ENCODE peak calls at places on chromosomes 12 and 14, in seven cellular contexts. One of them, this sample, is unnamed.

GRCh38 chr14:76323331-76324050 is 52.4 kb upstream of the ESRRB start:
- DNase-seq in SK-N-SH: no peak
- DNase-seq in neural progenitor cell: no peak
- DNase-seq in GM23338: no peak
- DNase-seq in endothelial cell of umbilical vein: no peak
- DNase-seq in HCT116: no peak
- DNase-seq in neuronal stem cell: no peak
- DNase-seq in this sample: no peak

GRCh38 chr12:98332626-98333025 is 182.8 kb upstream of the TMPO start:
- DNase-seq in SK-N-SH: no peak
- DNase-seq in neural progenitor cell: no peak
- DNase-seq in GM23338: no peak
- DNase-seq in endothelial cell of umbilical vein: no peak
- DNase-seq in HCT116: no peak
- DNase-seq in neuronal stem cell: no peak
- DNase-seq in this sample: no peak

GRCh38 chr14:81137316-81137715 is 83.4 kb downstream of the GTF2A1 start:
- DNase-seq in SK-N-SH: peak
- DNase-seq in neural progenitor cell: no peak
- DNase-seq in GM23338: no peak
- DNase-seq in endothelial cell of umbilical vein: no peak
- DNase-seq in HCT116: no peak
- DNase-seq in neuronal stem cell: no peak
- DNase-seq in this sample: peak

GRCh38 chr12:110135012-110135411 is 10.9 kb downstream of the IFT81 start:
- DNase-seq in SK-N-SH: no peak
- DNase-seq in neural progenitor cell: no peak
- DNase-seq in GM23338: no peak
- DNase-seq in endothelial cell of umbilical vein: no peak
- DNase-seq in HCT116: no peak
- DNase-seq in neuronal stem cell: no peak
- DNase-seq in this sample: peak

GRCh38 chr12:5984873-5985272 is 39.8 kb upstream of the ANO2 start:
- DNase-seq in SK-N-SH: no peak
- DNase-seq in neural progenitor cell: no peak
- DNase-seq in GM23338: no peak
- DNase-seq in endothelial cell of umbilical vein: no peak
- DNase-seq in HCT116: no peak
- DNase-seq in neuronal stem cell: no peak
- DNase-seq in this sample: no peak

GRCh38 chr12:113933201-113933786 is 32.8 kb downstream of the RBM19 start:
- DNase-seq in SK-N-SH: no peak
- DNase-seq in neural progenitor cell: peak
- DNase-seq in GM23338: peak
- DNase-seq in endothelial cell of umbilical vein: no peak
- DNase-seq in HCT116: no peak
- DNase-seq in neuronal stem cell: peak
- DNase-seq in this sample: no peak

GRCh38 chr14:26427059-26427458 is 170.8 kb downstream of the NOVA1 start:
- DNase-seq in SK-N-SH: no peak
- DNase-seq in neural progenitor cell: no peak
- DNase-seq in GM23338: no peak
- DNase-seq in endothelial cell of umbilical vein: peak
- DNase-seq in HCT116: no peak
- DNase-seq in neuronal stem cell: no peak
- DNase-seq in this sample: no peak

GRCh38 chr14:37493606-37494005 is 101.4 kb downstream of the FOXA1 start:
- DNase-seq in SK-N-SH: no peak
- DNase-seq in neural progenitor cell: no peak
- DNase-seq in GM23338: no peak
- DNase-seq in endothelial cell of umbilical vein: no peak
- DNase-seq in HCT116: no peak
- DNase-seq in neuronal stem cell: no peak
- DNase-seq in this sample: no peak

GRCh38 chr12:110862331-110862730 is 15.5 kb downstream of the CCDC63 start:
- DNase-seq in SK-N-SH: no peak
- DNase-seq in neural progenitor cell: peak
- DNase-seq in GM23338: peak
- DNase-seq in endothelial cell of umbilical vein: no peak
- DNase-seq in HCT116: no peak
- DNase-seq in neuronal stem cell: peak
- DNase-seq in this sample: no peak

GRCh38 chr12:68998036-68998435 is 65.1 kb upstream of the CPM start:
- DNase-seq in SK-N-SH: no peak
- DNase-seq in neural progenitor cell: no peak
- DNase-seq in GM23338: no peak
- DNase-seq in endothelial cell of umbilical vein: no peak
- DNase-seq in HCT116: no peak
- DNase-seq in neuronal stem cell: no peak
- DNase-seq in this sample: no peak

GRCh38 chr14:77248666-77249065 is 22.3 kb downstream of the NGB start:
- DNase-seq in SK-N-SH: no peak
- DNase-seq in neural progenitor cell: no peak
- DNase-seq in GM23338: no peak
- DNase-seq in endothelial cell of umbilical vein: no peak
- DNase-seq in HCT116: no peak
- DNase-seq in neuronal stem cell: no peak
- DNase-seq in this sample: peak

DNA sequence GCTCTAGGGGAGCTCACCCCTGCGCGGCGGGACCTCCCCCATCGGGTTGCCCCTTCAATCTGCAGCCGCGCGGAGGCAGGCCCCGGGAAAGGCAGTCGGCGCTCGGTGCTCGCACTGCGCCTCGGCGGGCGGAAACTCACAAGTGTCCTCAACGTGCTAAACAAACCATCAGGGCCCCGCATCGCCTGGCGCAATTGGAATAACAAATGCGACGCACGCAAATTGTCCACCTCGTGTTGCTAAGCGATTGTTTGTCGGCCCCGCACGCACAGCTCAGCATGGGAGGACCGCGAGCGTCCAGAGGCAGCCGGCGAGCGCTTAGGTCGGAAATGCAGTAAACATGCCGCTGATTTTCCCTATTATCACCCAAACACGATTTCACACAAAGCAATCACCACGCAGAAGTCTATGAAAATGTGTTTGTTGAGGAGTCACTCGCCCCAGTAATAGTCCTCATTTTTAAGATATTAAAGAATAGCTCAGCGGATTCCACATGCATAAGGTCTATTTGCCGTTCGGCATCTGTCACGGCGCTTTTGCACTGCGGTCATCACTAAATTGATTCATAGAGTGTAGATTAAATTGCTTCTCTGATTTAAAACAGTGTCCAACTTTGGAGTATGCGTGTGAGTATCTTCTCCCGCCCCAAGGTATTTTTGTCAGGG is 3.2 kb upstream of the GSC start:
- DNase-seq in SK-N-SH: no peak
- DNase-seq in neural progenitor cell: peak
- DNase-seq in GM23338: peak
- DNase-seq in endothelial cell of umbilical vein: no peak
- DNase-seq in HCT116: no peak
- DNase-seq in neuronal stem cell: no peak
- DNase-seq in this sample: no peak
- H2AFZ ChIP-seq in SK-N-SH: no peak
- H2AFZ ChIP-seq in neural progenitor cell: no peak
- H2AFZ ChIP-seq in GM23338: no peak
- H2AFZ ChIP-seq in endothelial cell of umbilical vein: no peak
- H2AFZ ChIP-seq in HCT116: no peak
- H2AFZ ChIP-seq in neuronal stem cell: peak
- H2AFZ ChIP-seq in this sample: no peak

GRCh38 chr12:122984612-122985358 is 4.3 kb downstream of the ARL6IP4 start:
- DNase-seq in SK-N-SH: no peak
- DNase-seq in neural progenitor cell: no peak
- DNase-seq in GM23338: no peak
- DNase-seq in endothelial cell of umbilical vein: no peak
- DNase-seq in HCT116: no peak
- DNase-seq in neuronal stem cell: no peak
- DNase-seq in this sample: no peak

GRCh38 chr12:122983789-122984515 is 3.5 kb downstream of the ARL6IP4 start:
- DNase-seq in SK-N-SH: no peak
- DNase-seq in neural progenitor cell: no peak
- DNase-seq in GM23338: no peak
- DNase-seq in endothelial cell of umbilical vein: peak
- DNase-seq in HCT116: no peak
- DNase-seq in neuronal stem cell: no peak
- DNase-seq in this sample: no peak

GRCh38 chr12:122982494-122982850 is 2.0 kb downstream of the ARL6IP4 start:
- DNase-seq in SK-N-SH: no peak
- DNase-seq in neural progenitor cell: no peak
- DNase-seq in GM23338: no peak
- DNase-seq in endothelial cell of umbilical vein: no peak
- DNase-seq in HCT116: no peak
- DNase-seq in neuronal stem cell: no peak
- DNase-seq in this sample: no peak

GRCh38 chr12:122981587-122982493 is 1.4 kb downstream of the ARL6IP4 start:
- DNase-seq in SK-N-SH: no peak
- DNase-seq in neural progenitor cell: no peak
- DNase-seq in GM23338: no peak
- DNase-seq in endothelial cell of umbilical vein: no peak
- DNase-seq in HCT116: no peak
- DNase-seq in neuronal stem cell: no peak
- DNase-seq in this sample: no peak

GRCh38 chr12:122982963-122983788 is 2.7 kb downstream of the ARL6IP4 start:
- DNase-seq in SK-N-SH: no peak
- DNase-seq in neural progenitor cell: no peak
- DNase-seq in GM23338: no peak
- DNase-seq in endothelial cell of umbilical vein: no peak
- DNase-seq in HCT116: no peak
- DNase-seq in neuronal stem cell: no peak
- DNase-seq in this sample: no peak
- H3K4me3 ChIP-seq in SK-N-SH: no peak
- H3K4me3 ChIP-seq in neural progenitor cell: no peak
- H3K4me3 ChIP-seq in GM23338: no peak
- H3K4me3 ChIP-seq in endothelial cell of umbilical vein: no peak
- H3K4me3 ChIP-seq in HCT116: no peak
- H3K4me3 ChIP-seq in neuronal stem cell: no peak
- H3K4me3 ChIP-seq in this sample: no peak

GRCh38 chr12:23113781-23114180 is 488.8 kb downstream of the ETNK1 start:
- DNase-seq in SK-N-SH: no peak
- DNase-seq in neural progenitor cell: no peak
- DNase-seq in GM23338: no peak
- DNase-seq in endothelial cell of umbilical vein: no peak
- DNase-seq in HCT116: no peak
- DNase-seq in neuronal stem cell: no peak
- DNase-seq in this sample: peak

DNA sequence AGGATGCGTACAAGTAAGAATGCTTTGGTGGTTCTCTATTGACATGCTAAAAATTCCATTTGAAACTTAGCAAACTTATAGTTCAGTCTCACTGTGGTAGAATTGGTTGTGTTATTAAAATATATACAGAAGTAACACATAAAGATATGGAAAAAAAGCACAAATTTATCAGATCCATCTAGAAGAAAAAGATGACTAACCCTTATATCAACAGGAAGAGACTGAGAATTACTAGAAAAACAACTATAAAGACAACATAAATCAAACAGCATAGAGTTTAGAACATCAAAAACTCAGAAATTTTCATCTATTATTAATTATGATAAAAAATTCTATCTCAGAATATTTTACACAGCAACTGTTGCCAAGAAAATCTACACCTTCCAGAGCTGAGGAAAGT is 491.0 kb downstream of the ETNK1 start:
- DNase-seq in SK-N-SH: no peak
- DNase-seq in neural progenitor cell: no peak
- DNase-seq in GM23338: no peak
- DNase-seq in endothelial cell of umbilical vein: peak
- DNase-seq in HCT116: no peak
- DNase-seq in neuronal stem cell: no peak
- DNase-seq in this sample: no peak
- H3K27ac ChIP-seq in SK-N-SH: no peak
- H3K27ac ChIP-seq in neural progenitor cell: no peak
- H3K27ac ChIP-seq in GM23338: no peak
- H3K27ac ChIP-seq in endothelial cell of umbilical vein: no peak
- H3K27ac ChIP-seq in HCT116: no peak
- H3K27ac ChIP-seq in neuronal stem cell: no peak
- H3K27ac ChIP-seq in this sample: no peak

DNA sequence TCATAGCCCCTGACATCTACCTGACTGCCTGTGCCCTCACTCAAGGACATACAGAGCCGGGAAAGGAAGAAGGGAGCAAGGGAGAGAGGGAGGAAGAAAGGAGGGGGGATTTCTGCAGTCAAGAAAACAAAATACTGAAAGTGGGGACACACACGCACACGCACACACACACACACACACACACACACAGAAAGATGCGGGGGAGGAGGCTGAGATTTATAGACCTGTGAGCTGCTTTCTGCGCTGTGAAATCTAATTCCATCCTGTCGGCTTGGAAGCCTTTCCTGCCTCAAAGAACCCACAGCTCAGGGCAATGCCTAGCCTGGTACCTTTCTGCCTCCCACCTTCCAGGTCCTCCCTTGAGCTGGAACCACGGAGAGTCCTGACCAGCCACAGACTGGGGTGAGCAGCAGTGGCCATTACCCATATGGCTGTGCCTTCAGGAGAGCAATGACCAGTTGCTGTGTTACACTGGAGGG is 13.1 kb downstream of the C14orf93 start:
- DNase-seq in SK-N-SH: peak
- DNase-seq in neural progenitor cell: no peak
- DNase-seq in GM23338: no peak
- DNase-seq in endothelial cell of umbilical vein: no peak
- DNase-seq in HCT116: no peak
- DNase-seq in neuronal stem cell: no peak
- DNase-seq in this sample: no peak
- H2AFZ ChIP-seq in SK-N-SH: no peak
- H2AFZ ChIP-seq in neural progenitor cell: no peak
- H2AFZ ChIP-seq in GM23338: no peak
- H2AFZ ChIP-seq in endothelial cell of umbilical vein: no peak
- H2AFZ ChIP-seq in HCT116: no peak
- H2AFZ ChIP-seq in neuronal stem cell: no peak
- H2AFZ ChIP-seq in this sample: no peak

GRCh38 chr12:57456145-57456700 is 1.1 kb downstream of the INHBE start:
- DNase-seq in SK-N-SH: no peak
- DNase-seq in neural progenitor cell: peak
- DNase-seq in GM23338: peak
- DNase-seq in endothelial cell of umbilical vein: peak
- DNase-seq in HCT116: no peak
- DNase-seq in neuronal stem cell: peak
- DNase-seq in this sample: peak
- H3K4me3 ChIP-seq in SK-N-SH: no peak
- H3K4me3 ChIP-seq in neural progenitor cell: no peak
- H3K4me3 ChIP-seq in GM23338: peak
- H3K4me3 ChIP-seq in endothelial cell of umbilical vein: no peak
- H3K4me3 ChIP-seq in HCT116: peak
- H3K4me3 ChIP-seq in neuronal stem cell: no peak
- H3K4me3 ChIP-seq in this sample: no peak

GRCh38 chr12:49451468-49452259 is 84.4 kb downstream of the SPATS2 start:
- DNase-seq in SK-N-SH: no peak
- DNase-seq in neural progenitor cell: no peak
- DNase-seq in GM23338: no peak
- DNase-seq in endothelial cell of umbilical vein: no peak
- DNase-seq in HCT116: no peak
- DNase-seq in neuronal stem cell: no peak
- DNase-seq in this sample: no peak
- H3K27ac ChIP-seq in SK-N-SH: no peak
- H3K27ac ChIP-seq in neural progenitor cell: no peak
- H3K27ac ChIP-seq in GM23338: no peak
- H3K27ac ChIP-seq in endothelial cell of umbilical vein: no peak
- H3K27ac ChIP-seq in HCT116: no peak
- H3K27ac ChIP-seq in neuronal stem cell: no peak
- H3K27ac ChIP-seq in this sample: no peak

This sample was measured in PC-3.